ENCODE peak calls at places on chromosomes 16 and 17, in ten cellular contexts. T is activated gamma-delta T cell treated with Interleukin-2 at 50 U/mL for 16 hours; O is adipocyte; Z is amygdala; F is Caki2; P is effector CD4-positive, alpha-beta T cell; K is activated CD4-positive, alpha-beta T cell treated with anti-CD3 and anti-CD28 coated beads for 36 hours; R is T-helper 22 cell; Q is left ventricle myocardium inferior; L is cardiac muscle cell. B is an unnamed sample.

GRCh38 chr17:30921544-30922196 is at the start of gene ADAP2:
- DNase-seq in O (peak), Q (peak), K (peak), L (peak), R (no peak), T (no peak), P (no peak), F (peak), Z (peak), B (no peak)

GRCh38 chr16:53291757-53292392 is 142.4 kb upstream of the RBL2 start:
- DNase-seq in L (no peak), R (no peak), O (peak), K (no peak), P (no peak), Z (no peak), Q (no peak), T (no peak), F (no peak), B (peak)

GRCh38 chr16:20866161-20866772 is 33.9 kb downstream of the DCUN1D3 start:
- DNase-seq in Q (no peak), F (peak), L (peak), P (no peak), K (peak), T (no peak), R (no peak), O (peak), Z (peak), B (peak)

GRCh38 chr17:80612997-80613731 is 68.5 kb downstream of the RPTOR start:
- DNase-seq in F (no peak), P (no peak), O (no peak), K (no peak), R (no peak), L (no peak), Z (no peak), T (no peak), Q (no peak), B (no peak)

GRCh38 chr17:2244545-2245525 is 58.8 kb downstream of the SMG6 start:
- DNase-seq in K (peak), P (peak), T (peak), F (peak), O (peak), Z (peak), Q (peak), L (peak), R (peak), B (peak)

GRCh38 chr17:78378225-78379133 is at the start of gene PGS1:
- DNase-seq in O (peak), R (peak), L (peak), K (peak), F (peak), Q (peak), Z (peak), P (peak), T (peak), B (no peak)

GRCh38 chr16:83581082-83581481 is 226.7 kb upstream of the HSBP1 start:
- DNase-seq in O (no peak), K (no peak), F (no peak), Z (no peak), T (no peak), Q (no peak), L (no peak), P (no peak), R (no peak), B (no peak)

GRCh38 chr16:89720520-89720858 is 209 bp downstream of the VPS9D1 start:
- DNase-seq in Z (no peak), R (no peak), O (no peak), K (peak), F (no peak), Q (peak), P (peak), L (no peak), T (no peak), B (no peak)

GRCh38 chr17:45334701-45335677 is 18.2 kb upstream of the MAP3K14 start:
- DNase-seq in Z (no peak), K (no peak), F (no peak), Q (no peak), L (no peak), R (no peak), T (no peak), O (no peak), P (no peak), B (no peak)

GRCh38 chr16:53768167-53768566 is 64.2 kb downstream of the FTO start:
- DNase-seq in T (no peak), P (no peak), O (peak), R (no peak), F (no peak), Z (no peak), L (peak), K (no peak), Q (no peak), B (no peak)

GRCh38 chr17:79804856-79805696 is 8.2 kb upstream of the CBX8 start:
- DNase-seq in R (no peak), O (no peak), K (peak), L (no peak), F (no peak), Q (no peak), Z (no peak), T (no peak), P (no peak), B (no peak)

GRCh38 chr16:77043076-77043475 is 147.9 kb upstream of the MON1B start:
- DNase-seq in K (no peak), P (no peak), F (peak), Z (no peak), L (peak), T (no peak), O (peak), R (no peak), Q (no peak), B (peak)

GRCh38 chr16:89893642-89894548 is 20.5 kb downstream of the TCF25 start:
- DNase-seq in Q (no peak), F (no peak), P (no peak), Z (no peak), T (no peak), K (no peak), L (no peak), R (no peak), O (no peak), B (no peak)

GRCh38 chr17:65156835-65157565 is 19.8 kb downstream of the RGS9 start:
- DNase-seq in Z (no peak), L (no peak), R (no peak), T (no peak), P (no peak), F (no peak), O (no peak), Q (no peak), K (no peak), B (no peak)

GRCh38 chr17:35286120-35286781 is 43.4 kb downstream of the SLFN5 start:
- DNase-seq in P (peak), Z (no peak), Q (no peak), K (peak), T (no peak), O (no peak), L (peak), R (no peak), F (no peak), B (no peak)

GRCh38 chr16:49350265-49351103 is 23.1 kb upstream of the C16orf78 start:
- DNase-seq in P (no peak), T (peak), O (peak), Z (peak), L (peak), R (no peak), Q (peak), K (peak), F (peak), B (no peak)

GRCh38 chr17:2975469-2975958 is 87.9 kb downstream of the OR1D5 start:
- DNase-seq in R (no peak), K (no peak), T (no peak), Q (no peak), L (peak), F (no peak), O (no peak), P (no peak), Z (no peak), B (no peak)

GRCh38 chr16:85429776-85430522 is 183.2 kb upstream of the GSE1 start:
- DNase-seq in R (no peak), F (no peak), O (no peak), T (no peak), K (no peak), P (no peak), Q (peak), Z (no peak), L (no peak), B (no peak)

GRCh38 chr17:4492762-4493561 is 5.7 kb upstream of the SPNS2 start:
- DNase-seq in Z (peak), R (no peak), Q (no peak), O (peak), T (peak), P (no peak), L (peak), K (peak), F (peak), B (no peak)

GRCh38 chr17:39139137-39139516 is 12.3 kb downstream of the PLXDC1 start:
- DNase-seq in T (no peak), L (peak), Q (no peak), F (no peak), K (no peak), P (no peak), R (no peak), O (peak), Z (no peak), B (peak)

GRCh38 chr17:44170499-44171201 is at the start of gene ASB16:
- DNase-seq in P (no peak), T (no peak), R (no peak), Z (no peak), L (no peak), Q (peak), F (no peak), K (no peak), O (peak), B (no peak)

GRCh38 chr17:82679586-82680465 is 18.7 kb downstream of the RAB40B start:
- DNase-seq in O (no peak), F (no peak), L (no peak), Z (no peak), K (peak), Q (no peak), P (no peak), T (no peak), R (no peak), B (no peak)

GRCh38 chr17:64572682-64573154 is 65.9 kb downstream of the CEP95 start:
- DNase-seq in P (no peak), Z (no peak), R (no peak), T (no peak), F (peak), L (peak), K (no peak), Q (no peak), O (peak), B (peak)

GRCh38 chr16:57607676-57608461 is 20.6 kb upstream of the ADGRG1 start:
- DNase-seq in O (no peak), L (no peak), K (peak), R (no peak), T (no peak), F (no peak), Q (no peak), P (no peak), Z (no peak), B (no peak)

GRCh38 chr16:86661715-86662114 is 83.4 kb downstream of the FOXL1 start:
- DNase-seq in P (no peak), T (no peak), R (no peak), Z (no peak), O (peak), K (no peak), Q (no peak), L (no peak), F (no peak), B (no peak)

GRCh38 chr17:79549111-79549915 is 61.5 kb downstream of the RBFOX3 start:
- DNase-seq in F (no peak), O (no peak), L (no peak), P (no peak), Q (no peak), Z (no peak), R (no peak), T (no peak), K (no peak), B (no peak)

B was measured in GM04503.